ENCODE peak calls at places on chromosome 12, in four cellular contexts. J is neural crest cell, O is heart left ventricle, H is fibroblast of the aortic adventitia. X is an unnamed sample.

GRCh38 chr12:69056743-69057515 is 124.0 kb upstream of the CPM start:
- DNase-seq in J (no peak), O (no peak), H (peak), X (no peak)

GRCh38 chr12:54033106-54033979 is 493 bp downstream of the HOXC5 start:
- DNase-seq in J (no peak), O (no peak), H (peak), X (no peak)

GRCh38 chr12:49784756-49785409 is 43.3 kb downstream of the NCKAP5L start:
- DNase-seq in J (no peak), O (no peak), H (peak), X (no peak)

GRCh38 chr12:117853600-117853999 is 115.2 kb downstream of the KSR2 start:
- DNase-seq in J (no peak), O (no peak), H (no peak), X (no peak)

GRCh38 chr12:95083938-95084337 is 10.5 kb upstream of the NR2C1 start:
- DNase-seq in J (peak), O (no peak), H (peak), X (no peak)

GRCh38 chr12:53652366-53652765 is 23.5 kb downstream of the ATP5MC2 start:
- DNase-seq in J (no peak), O (no peak), H (no peak), X (peak)

GRCh38 chr12:92927055-92927435 is 2.0 kb downstream of the EEA1 start:
- DNase-seq in J (no peak), O (peak), H (peak), X (peak)

GRCh38 chr12:71187379-71187778 is 29.6 kb upstream of the TSPAN8 start:
- DNase-seq in J (no peak), O (no peak), H (no peak), X (no peak)

GRCh38 chr12:104201238-104202001 is 14.2 kb upstream of the TXNRD1 start:
- DNase-seq in J (peak), O (no peak), H (peak), X (no peak)

GRCh38 chr12:125203145-125203765 is 138.0 kb downstream of the AACS start:
- DNase-seq in J (no peak), O (no peak), H (peak), X (no peak)
- TF ChIP-seq CTCF in J (peak), O (peak), H (peak), X (no peak)

DNA sequence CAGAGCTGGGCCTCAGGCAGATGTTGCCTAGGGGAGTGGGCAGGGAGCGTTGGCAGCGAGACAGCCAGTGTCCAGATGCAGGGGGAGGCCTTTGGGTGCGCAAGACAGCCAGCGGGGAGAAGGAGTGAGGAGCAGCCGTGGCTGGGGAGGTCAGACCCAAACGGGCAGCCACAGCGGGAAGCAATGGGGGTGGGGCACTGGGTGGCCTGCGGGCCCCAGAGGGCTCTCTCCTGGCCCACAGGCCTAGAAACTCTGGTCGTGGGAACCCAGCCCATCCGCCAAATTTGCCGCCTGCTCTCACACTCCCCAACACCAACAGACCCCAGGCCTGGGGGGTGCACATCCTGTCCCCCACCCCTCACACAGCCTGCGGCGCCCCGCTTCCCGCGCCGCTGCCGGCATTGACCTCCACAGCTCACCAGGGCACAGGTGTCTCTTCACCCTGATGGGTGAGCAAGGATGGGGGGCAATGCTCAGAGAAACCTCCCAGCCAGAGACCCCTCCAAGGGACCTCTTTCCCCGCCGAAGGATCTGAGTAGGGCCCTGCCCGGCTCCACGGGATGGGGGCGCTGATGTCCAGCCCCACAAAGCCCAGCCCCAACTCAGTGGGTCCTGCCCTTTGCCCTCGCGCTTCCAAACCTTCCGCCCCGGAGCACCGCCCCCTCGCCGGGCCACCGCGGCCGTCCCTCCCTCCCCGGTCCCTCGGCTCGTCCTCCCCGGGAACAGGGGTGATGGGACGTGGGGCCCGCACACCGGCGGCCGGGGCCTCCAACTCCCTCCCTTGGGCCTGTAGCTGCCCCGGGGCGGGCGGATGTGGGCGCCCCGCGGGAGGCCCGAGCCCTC is 781 bp downstream of the HDAC7 start:
- DNase-seq in J (peak), O (peak), H (no peak), X (peak)
- TF ChIP-seq CTCF in J (peak), O (no peak), H (peak), X (no peak)

GRCh38 chr12:46110928-46111699 is 120.7 kb upstream of the SCAF11 start:
- DNase-seq in J (no peak), O (no peak), H (no peak), X (no peak)
- TF ChIP-seq CTCF in J (peak), O (no peak), H (peak), X (no peak)

GRCh38 chr12:12008232-12008850 is 62.4 kb upstream of the BCL2L14 start:
- DNase-seq in J (peak), O (no peak), H (no peak), X (no peak)
- TF ChIP-seq CTCF in J (peak), O (no peak), H (no peak), X (no peak)

GRCh38 chr12:75488553-75488952 is 8.0 kb downstream of the GLIPR1 start:
- DNase-seq in J (no peak), O (no peak), H (peak), X (no peak)
- TF ChIP-seq CTCF in J (peak), O (no peak), H (peak), X (no peak)

DNA sequence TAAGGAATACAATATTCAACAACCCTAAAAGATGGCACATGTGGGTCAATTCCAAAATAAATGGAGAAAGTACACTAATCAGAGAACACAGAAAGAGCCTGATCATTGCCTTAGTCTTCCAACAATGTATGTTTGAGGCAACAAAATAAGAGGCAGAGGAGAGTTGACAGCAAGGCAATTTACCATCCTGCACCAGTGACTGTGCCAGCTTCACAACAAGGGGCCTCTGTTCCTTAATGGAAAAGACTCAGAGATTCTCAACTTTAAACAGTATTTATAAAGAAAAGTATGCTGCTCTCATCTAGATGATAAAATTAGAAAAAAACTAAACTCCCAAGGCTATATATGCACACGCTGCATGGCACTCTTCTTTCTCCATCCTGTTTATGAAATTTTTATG is 25.9 kb downstream of the EPS8 start:
- DNase-seq in J (no peak), O (no peak), H (no peak), X (no peak)
- TF ChIP-seq CTCF in J (no peak), O (no peak), H (no peak), X (no peak)

DNA sequence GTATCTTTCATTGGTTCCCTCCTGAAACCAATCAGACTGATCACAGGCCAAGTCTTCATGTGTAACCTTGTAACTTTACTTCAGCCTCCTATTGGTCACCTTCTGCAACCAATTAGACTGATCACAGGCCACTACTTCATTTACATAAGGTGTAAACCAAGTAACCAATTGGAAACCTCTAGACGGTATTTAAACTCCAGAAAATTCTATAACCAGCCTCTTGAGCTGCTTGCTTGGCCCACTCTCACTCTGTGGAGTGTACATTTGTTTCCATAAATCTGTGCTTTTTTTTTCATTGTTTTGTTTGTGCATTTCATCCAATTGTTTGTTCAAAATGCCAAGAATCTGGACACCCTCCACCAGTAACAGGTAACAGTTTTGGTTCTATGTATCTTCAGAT is 47.5 kb downstream of the EIF2S3B start:
- DNase-seq in J (no peak), O (no peak), H (no peak), X (no peak)
- TF ChIP-seq CTCF in J (no peak), O (no peak), H (no peak), X (no peak)